ENCODE peak calls at places on chromosome 19, in four cellular contexts. K, R, C and W are unnamed samples.

GRCh38 chr19:347946-348861 is 3.6 kb upstream of the MIER2 start:
- DNase-seq in R (no peak), C (no peak), K (no peak), W (no peak)

GRCh38 chr19:5480427-5480836 is 25.2 kb downstream of the ZNRF4 start:
- DNase-seq in R (no peak), C (peak; percentile 39), K (peak; percentile 58), W (peak; percentile 70)

GRCh38 chr19:3366761-3367571 is 583 bp downstream of the NFIC start:
- DNase-seq in R (peak; percentile 45), C (no peak), K (peak; percentile 47), W (peak; percentile 73)

GRCh38 chr19:7099597-7099921 is 30.1 kb downstream of the ZNF557 start:
- DNase-seq in C (no peak), R (no peak), K (no peak), W (no peak)

GRCh38 chr19:3253270-3253669 is 28.8 kb downstream of the CELF5 start:
- DNase-seq in C (no peak), K (no peak), R (no peak), W (no peak)

GRCh38 chr19:40646564-40647254 is 43.7 kb downstream of the NUMBL start:
- DNase-seq in C (no peak), R (no peak), K (no peak), W (no peak)

GRCh38 chr19:40357655-40358054 is 9.2 kb downstream of the PLD3 start:
- DNase-seq in C (no peak), R (no peak), K (no peak), W (no peak)

GRCh38 chr19:33429891-33430673 is 56.6 kb downstream of the CEBPG start:
- DNase-seq in K (peak; percentile 34), R (no peak), C (no peak), W (no peak)

GRCh38 chr19:1072371-1073015 is 5.5 kb downstream of the ARHGAP45 start:
- DNase-seq in C (no peak), K (no peak), R (no peak), W (no peak)

GRCh38 chr19:9848060-9848459 is 12.9 kb downstream of the PIN1 start:
- DNase-seq in C (peak; percentile 62), K (peak; percentile 57), R (no peak), W (peak; percentile 69)

GRCh38 chr19:8041553-8041952 is 11.0 kb upstream of the CCL25 start:
- DNase-seq in K (no peak), R (no peak), C (no peak), W (no peak)

GRCh38 chr19:18057557-18057956 is 29.2 kb downstream of the IL12RB1 start:
- DNase-seq in C (no peak), K (no peak), R (peak; percentile 31), W (no peak)

GRCh38 chr19:55081773-55082022 is 6.0 kb downstream of the EPS8L1 start:
- DNase-seq in K (no peak), C (no peak), R (no peak), W (no peak)

GRCh38 chr19:19321143-19321577 is 531 bp downstream of the MAU2 start:
- DNase-seq in K (peak; percentile 31), R (no peak), C (no peak), W (no peak)

GRCh38 chr19:18438331-18439024 is 545 bp upstream of the ISYNA1 start:
- DNase-seq in R (no peak), K (no peak), C (no peak), W (no peak)

GRCh38 chr19:18254546-18255500 is 19.4 kb downstream of the IQCN start:
- DNase-seq in K (no peak), R (no peak), C (no peak), W (no peak)

GRCh38 chr19:29489182-29489951 is 36.4 kb upstream of the VSTM2B start:
- DNase-seq in R (no peak), C (no peak), K (no peak), W (no peak)

GRCh38 chr19:17620696-17621095 is 65.2 kb downstream of the COLGALT1 start:
- DNase-seq in C (no peak), R (no peak), K (no peak), W (no peak)

GRCh38 chr19:35859414-35859813 is 2.7 kb downstream of the KIRREL2 start:
- DNase-seq in R (no peak), C (no peak), K (no peak), W (no peak)

GRCh38 chr19:3098141-3098514 is 4.0 kb downstream of the GNA11 start:
- DNase-seq in C (no peak), R (no peak), K (no peak), W (no peak)

GRCh38 chr19:9962623-9963290 is 26.4 kb upstream of the OLFM2 start:
- DNase-seq in K (no peak), C (no peak), R (no peak), W (no peak)

GRCh38 chr19:45470147-45471081 is 2.6 kb downstream of the FOSB start:
- DNase-seq in C (no peak), K (peak; percentile 44), R (no peak), W (no peak)

GRCh38 chr19:40501599-40501998 is 34.8 kb downstream of the SPTBN4 start:
- DNase-seq in C (no peak), K (no peak), R (no peak), W (no peak)

GRCh38 chr19:16273005-16273404 is 51.6 kb upstream of the KLF2 start:
- DNase-seq in R (no peak), C (no peak), K (no peak), W (no peak)

DNA sequence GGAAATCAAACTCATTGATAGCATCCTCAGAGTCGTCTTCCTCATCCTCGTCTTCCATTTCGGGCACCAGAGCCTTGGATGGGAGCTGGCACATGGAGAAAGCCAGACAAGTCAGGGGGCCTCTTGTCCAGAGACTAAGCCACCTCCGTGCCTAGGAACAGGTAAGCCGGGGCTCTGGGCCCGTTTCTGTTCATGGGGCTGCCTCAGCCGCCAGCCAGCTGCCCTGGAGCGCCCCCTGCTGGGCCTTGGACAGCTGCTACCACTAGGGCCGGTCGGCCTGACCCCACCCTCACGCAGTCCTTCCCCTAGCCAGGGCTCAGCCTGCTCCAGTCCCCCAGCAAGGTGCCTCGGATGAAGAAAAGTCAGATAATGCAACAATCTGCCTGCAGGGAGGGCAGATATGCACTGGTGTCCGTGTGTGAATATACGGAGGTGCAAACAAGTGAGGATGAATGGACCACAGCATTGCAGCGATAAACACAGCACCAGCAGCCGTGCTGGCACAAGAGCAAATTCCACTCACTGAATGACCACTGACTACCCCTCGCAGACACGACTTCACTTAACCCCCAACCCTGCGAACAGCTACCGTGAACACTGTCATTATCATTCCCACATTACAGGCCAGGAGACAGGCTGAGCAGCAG is 11.9 kb upstream of the PRKD2 start:
- DNase-seq in R (no peak), C (peak; percentile 89), K (peak; percentile 88), W (peak; percentile 93)
- TF ChIP-seq CTCF in R (no peak), C (peak; percentile 89), K (peak; percentile 94), W (peak; percentile 94)

GRCh38 chr19:14039181-14039580 is 7.6 kb downstream of the IL27RA start:
- DNase-seq in C (no peak), R (no peak), K (no peak), W (no peak)
- TF ChIP-seq CTCF in C (no peak), R (no peak), K (no peak), W (no peak)

GRCh38 chr19:11408591-11408990 is 10.5 kb downstream of the RGL3 start:
- DNase-seq in R (no peak), K (no peak), C (no peak), W (no peak)

GRCh38 chr19:11410682-11411081 is 8.4 kb downstream of the RGL3 start:
- DNase-seq in R (no peak), C (no peak), K (no peak), W (no peak)

GRCh38 chr19:11401808-11402543 is 17.1 kb downstream of the RGL3 start:
- DNase-seq in K (no peak), C (no peak), R (no peak), W (peak; percentile 27)

GRCh38 chr19:11404588-11405258 is 14.4 kb downstream of the RGL3 start:
- DNase-seq in C (no peak), R (no peak), K (no peak), W (no peak)

GRCh38 chr19:11405846-11406643 is 13.1 kb downstream of the RGL3 start:
- DNase-seq in K (peak; percentile 70), C (peak; percentile 43), R (no peak), W (peak; percentile 52)
- TF ChIP-seq CTCF in K (no peak), C (no peak), R (no peak), W (no peak)

DNA sequence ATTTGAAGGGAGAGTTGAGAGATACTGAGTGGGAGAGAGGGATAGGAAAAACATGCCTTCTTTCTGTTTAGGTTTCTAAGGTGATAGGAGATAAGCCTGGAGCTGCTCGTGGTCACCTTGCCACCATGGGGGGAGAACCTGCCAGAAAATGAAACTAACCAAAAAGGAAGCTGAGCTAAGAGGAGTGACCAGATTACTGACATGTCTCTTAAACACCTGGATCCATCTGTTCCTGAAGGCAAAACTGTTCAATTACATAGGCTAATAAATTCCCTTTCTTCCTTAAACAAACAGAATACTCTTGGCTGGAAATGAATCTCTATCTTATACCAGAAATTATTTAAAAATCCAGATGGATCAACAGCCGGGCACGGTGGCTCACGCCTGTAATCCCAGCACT is 27.3 kb downstream of the ZNF473 start:
- DNase-seq in R (no peak), K (no peak), C (no peak), W (no peak)
- TF ChIP-seq CTCF in R (no peak), K (no peak), C (no peak), W (no peak)

GRCh38 chr19:38543807-38544568 is 73.8 kb downstream of the MAP4K1 start:
- DNase-seq in R (peak; percentile 26), K (peak; percentile 50), C (no peak), W (peak; percentile 80)
- TF ChIP-seq CTCF in R (no peak), K (peak; percentile 68), C (no peak), W (peak; percentile 38)

DNA sequence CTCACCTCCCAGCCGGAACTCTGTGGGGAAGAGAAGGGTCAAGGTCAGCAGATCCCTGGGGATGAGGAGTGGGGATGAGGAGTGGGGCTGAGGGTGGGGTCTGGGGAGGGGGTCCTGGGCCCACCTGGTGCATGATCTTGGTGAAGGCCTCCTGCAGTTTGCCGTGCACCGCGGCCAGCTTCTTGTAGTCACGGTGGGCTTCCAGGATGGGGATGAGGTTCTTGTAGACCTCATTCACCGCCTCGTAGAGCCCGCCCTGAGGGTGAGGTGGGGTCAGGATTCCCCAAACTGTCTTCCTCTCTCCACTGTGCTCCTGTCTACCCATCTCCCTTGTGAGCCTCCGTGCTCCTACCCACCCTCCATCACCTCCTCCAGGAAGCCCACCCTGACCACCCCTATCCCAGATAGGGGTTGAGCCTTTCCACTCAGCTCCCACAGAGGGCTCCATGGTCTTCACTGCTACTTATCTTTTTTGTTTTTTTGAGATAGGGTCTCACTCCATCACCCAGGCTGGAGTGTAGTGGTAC is 6.8 kb upstream of the KANK2 start:
- DNase-seq in C (no peak), K (no peak), R (no peak), W (no peak)
- TF ChIP-seq CTCF in C (peak; percentile 13), K (no peak), R (no peak), W (no peak)

GRCh38 chr19:42561512-42561911 is 33.2 kb downstream of the CEACAM8 start:
- DNase-seq in C (no peak), K (no peak), R (no peak), W (no peak)
- TF ChIP-seq CTCF in C (no peak), K (no peak), R (no peak), W (no peak)